ENCODE peak calls at places on chromosomes 12 and 14, in four cellular contexts. C is effector memory CD4-positive, alpha-beta T cell; F is NCI-H510A; D is C1 segment of cervical spinal cord. W is an unnamed sample.

GRCh38 chr12:30046376-30046775 is 262.6 kb upstream of the TMTC1 start:
- DNase-seq in C (no peak), F (no peak), D (no peak), W (no peak)

GRCh38 chr14:69713127-69713800 is 53.7 kb upstream of the SRSF5 start:
- DNase-seq in C (no peak), F (peak; percentile 67), D (peak; percentile 58), W (peak; percentile 90)

GRCh38 chr14:90490727-90491050 is 93.9 kb downstream of the CALM1 start:
- DNase-seq in C (no peak), F (no peak), D (no peak), W (no peak)

GRCh38 chr12:131831635-131832041 is 3.4 kb downstream of the MMP17 start:
- DNase-seq in C (no peak), F (peak; percentile 62), D (no peak), W (no peak)

GRCh38 chr14:75667099-75667498 is 6.1 kb downstream of the TTLL5 start:
- DNase-seq in C (no peak), F (no peak), D (peak; percentile 4), W (no peak)

GRCh38 chr12:67517181-67517887 is 131.2 kb upstream of the DYRK2 start:
- DNase-seq in C (no peak), F (no peak), D (peak; percentile 32), W (no peak)

GRCh38 chr12:118980407-118981014 is 830 bp upstream of the SRRM4 start:
- DNase-seq in C (no peak), F (no peak), D (no peak), W (no peak)

GRCh38 chr14:55125403-55125802 is 3.6 kb upstream of the LGALS3 start:
- DNase-seq in C (no peak), F (no peak), D (no peak), W (peak; percentile 27)

GRCh38 chr12:90854136-90854689 is 100.8 kb downstream of the CCER1 start:
- DNase-seq in C (no peak), F (peak; percentile 29), D (peak; percentile 19), W (no peak)

GRCh38 chr12:52760623-52761022 is 16.5 kb downstream of the KRT76 start:
- DNase-seq in C (no peak), F (no peak), D (no peak), W (no peak)

GRCh38 chr12:30794591-30795409 is 40.0 kb upstream of the CAPRIN2 start:
- DNase-seq in C (no peak), F (no peak), D (peak; percentile 84), W (no peak)

GRCh38 chr14:63027719-63028118 is 17.5 kb downstream of the KCNH5 start:
- DNase-seq in C (no peak), F (no peak), D (no peak), W (no peak)

GRCh38 chr12:124160102-124160501 is 134.8 kb upstream of the RFLNA start:
- DNase-seq in C (no peak), F (no peak), D (no peak), W (no peak)

GRCh38 chr14:76919811-76920571 is 93.8 kb downstream of the LRRC74A start:
- DNase-seq in C (peak; percentile 21), F (peak; percentile 60), D (peak; percentile 36), W (peak; percentile 86)